ENCODE peak calls at places on chromosomes 11 and 22, in seven cellular contexts. Q is effector CD4-positive, alpha-beta T cell; P is brain microvascular endothelial cell; M is T1000; G is body of pancreas; E is adipocyte; V is memory B cell. Z is an unnamed sample.

GRCh38 chr11:81494431-81494830 is 1239.2 kb downstream of the FAM181B start:
- DNase-seq in Q (no peak), M (no peak), V (no peak), G (no peak), E (no peak), P (no peak), Z (no peak)

GRCh38 chr11:95764267-95764898 is 25.2 kb downstream of the FAM76B start:
- DNase-seq in G (no peak), E (peak; percentile 89), Q (no peak), M (no peak), P (no peak), V (no peak), Z (peak; percentile 57)

GRCh38 chr11:4095509-4096230 is 1.1 kb downstream of the RRM1 start:
- DNase-seq in P (peak; percentile 53), V (no peak), M (no peak), Q (no peak), E (peak; percentile 67), G (no peak), Z (peak; percentile 83)

GRCh38 chr11:69277074-69277809 is 16.7 kb upstream of the MYEOV start:
- DNase-seq in P (no peak), Q (no peak), G (no peak), M (no peak), V (no peak), E (no peak), Z (no peak)

GRCh38 chr22:19419086-19419463 is 12.5 kb downstream of the HIRA start:
- DNase-seq in Q (no peak), G (no peak), E (no peak), V (no peak), P (no peak), M (no peak), Z (no peak)

GRCh38 chr22:30435674-30436126 is 10.1 kb downstream of the MTFP1 start:
- DNase-seq in G (no peak), E (no peak), Q (peak; percentile 86), P (no peak), M (no peak), V (peak; percentile 41), Z (no peak)

GRCh38 chr11:34165786-34166557 is 60.5 kb downstream of the NAT10 start:
- DNase-seq in P (no peak), Q (no peak), G (no peak), E (no peak), M (no peak), V (no peak), Z (no peak)

GRCh38 chr22:44207173-44207980 is 26.7 kb downstream of the PARVG start:
- DNase-seq in V (no peak), E (no peak), P (no peak), M (no peak), G (no peak), Q (no peak), Z (no peak)

GRCh38 chr11:121643530-121644512 is 191.1 kb upstream of the SORL1-AS1 start:
- DNase-seq in Q (no peak), G (no peak), E (no peak), V (no peak), P (peak; percentile 14), M (no peak), Z (no peak)

GRCh38 chr11:73661035-73661628 is 14.8 kb downstream of the PLEKHB1 start:
- DNase-seq in E (peak; percentile 94), P (peak; percentile 82), M (peak; percentile 90), V (peak; percentile 95), G (peak; percentile 88), Q (peak; percentile 80), Z (peak; percentile 70)

GRCh38 chr22:48493733-48494132 is 1333.9 kb downstream of the BRD1 start:
- DNase-seq in M (no peak), E (no peak), P (no peak), V (no peak), Q (no peak), G (no peak), Z (no peak)

GRCh38 chr11:121191787-121192186 is 90.7 kb downstream of the TECTA start:
- DNase-seq in P (no peak), E (no peak), G (no peak), Q (no peak), M (no peak), V (no peak), Z (no peak)

GRCh38 chr11:22192642-22193347 is at the start of gene ANO5:
- DNase-seq in P (no peak), Q (no peak), G (peak; percentile 83), E (peak; percentile 22), M (peak; percentile 37), V (no peak), Z (no peak)

GRCh38 chr11:17974246-17974645 is 38.6 kb downstream of the SERGEF start:
- DNase-seq in E (no peak), V (no peak), G (no peak), Q (no peak), P (no peak), M (no peak), Z (no peak)

GRCh38 chr22:32951081-32951806 is 106.9 kb downstream of the SYN3 start:
- DNase-seq in P (no peak), E (no peak), V (no peak), M (no peak), G (no peak), Q (no peak), Z (no peak)

GRCh38 chr11:22761066-22761465 is 68.5 kb downstream of the SVIP start:
- DNase-seq in M (no peak), E (no peak), G (no peak), P (no peak), Q (no peak), V (no peak), Z (no peak)

Z was measured in fibroblast of gingiva.